ENCODE peak calls at places on chromosome 2, in four cellular contexts. One of them, this sample, is unnamed.

GRCh38 chr2:200496696-200497095 is 13.2 kb downstream of the KCTD18 start:
- DNase-seq in hepatocyte: no peak
- DNase-seq in transverse colon: no peak
- DNase-seq in small intestine: no peak
- DNase-seq in this sample: no peak

GRCh38 chr2:154686162-154686561 is 12.3 kb upstream of the KCNJ3 start:
- DNase-seq in transverse colon: no peak
- DNase-seq in hepatocyte: no peak
- DNase-seq in small intestine: no peak
- DNase-seq in this sample: no peak

GRCh38 chr2:216660496-216660895 is 27.3 kb downstream of the IGFBP2 start:
- DNase-seq in transverse colon: no peak
- DNase-seq in small intestine: no peak
- DNase-seq in hepatocyte: no peak
- DNase-seq in this sample: no peak

GRCh38 chr2:174330945-174331619 is 3.7 kb upstream of the SP9 start:
- DNase-seq in small intestine: no peak
- DNase-seq in transverse colon: no peak
- DNase-seq in hepatocyte: no peak
- DNase-seq in this sample: no peak

GRCh38 chr2:223560704-223561435 is 41.3 kb downstream of the SCG2 start:
- DNase-seq in hepatocyte: no peak
- DNase-seq in small intestine: no peak
- DNase-seq in transverse colon: no peak
- DNase-seq in this sample: no peak

GRCh38 chr2:216740557-216741222 is 45.3 kb upstream of the IGFBP5 start:
- DNase-seq in transverse colon: no peak
- DNase-seq in small intestine: peak
- DNase-seq in hepatocyte: peak
- DNase-seq in this sample: no peak

GRCh38 chr2:12303181-12304030 is 413.3 kb upstream of the TRIB2 start:
- DNase-seq in small intestine: no peak
- DNase-seq in transverse colon: no peak
- DNase-seq in hepatocyte: no peak
- DNase-seq in this sample: no peak

GRCh38 chr2:162403884-162404283 is 60.0 kb downstream of the GCA start:
- DNase-seq in transverse colon: no peak
- DNase-seq in hepatocyte: no peak
- DNase-seq in small intestine: no peak
- DNase-seq in this sample: peak

GRCh38 chr2:217712431-217712830 is 290.4 kb downstream of the TNS1 start:
- DNase-seq in transverse colon: no peak
- DNase-seq in small intestine: no peak
- DNase-seq in hepatocyte: no peak
- DNase-seq in this sample: no peak

GRCh38 chr2:217220228-217221013 is 360.6 kb upstream of the TNP1 start:
- DNase-seq in small intestine: no peak
- DNase-seq in transverse colon: no peak
- DNase-seq in hepatocyte: peak
- DNase-seq in this sample: peak

DNA sequence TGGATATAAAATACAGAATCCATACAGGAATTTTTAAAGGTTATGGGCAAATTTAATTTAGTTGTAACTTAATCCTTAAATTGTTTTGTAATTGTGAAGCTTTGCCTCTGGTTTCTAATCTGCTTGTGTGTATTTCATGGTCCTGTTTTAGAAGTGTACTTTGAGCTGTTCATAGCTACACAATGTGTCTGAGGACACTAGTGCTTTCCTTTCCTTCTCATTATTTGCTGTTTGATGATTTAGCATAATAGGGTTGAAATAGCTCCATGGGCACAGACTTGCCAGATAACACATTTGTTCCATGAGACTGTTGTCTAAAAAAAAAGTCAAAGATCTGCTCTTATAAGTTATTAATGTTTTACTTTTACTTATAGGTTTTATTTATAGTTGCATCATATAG is 134.2 kb downstream of the MYO1B start:
- DNase-seq in small intestine: peak
- DNase-seq in hepatocyte: no peak
- DNase-seq in transverse colon: no peak
- DNase-seq in this sample: no peak
- H3K4me3 ChIP-seq in small intestine: no peak
- H3K4me3 ChIP-seq in hepatocyte: no peak
- H3K4me3 ChIP-seq in transverse colon: no peak
- H3K4me3 ChIP-seq in this sample: no peak

GRCh38 chr2:238846503-238847431 is 1.1 kb upstream of the TWIST2 start:
- DNase-seq in transverse colon: no peak
- DNase-seq in hepatocyte: peak
- DNase-seq in small intestine: no peak
- DNase-seq in this sample: no peak
- H3K4me3 ChIP-seq in transverse colon: peak
- H3K4me3 ChIP-seq in hepatocyte: peak
- H3K4me3 ChIP-seq in small intestine: peak
- H3K4me3 ChIP-seq in this sample: no peak

GRCh38 chr2:126653102-126653501 is 2.9 kb upstream of the GYPC start:
- DNase-seq in hepatocyte: no peak
- DNase-seq in small intestine: no peak
- DNase-seq in transverse colon: no peak
- DNase-seq in this sample: no peak

GRCh38 chr2:126655500-126656310 is at the start of gene GYPC:
- DNase-seq in small intestine: peak
- DNase-seq in transverse colon: peak
- DNase-seq in hepatocyte: peak
- DNase-seq in this sample: no peak

GRCh38 chr2:126656311-126657145 is 570 bp downstream of the GYPC start:
- DNase-seq in hepatocyte: peak
- DNase-seq in transverse colon: peak
- DNase-seq in small intestine: peak
- DNase-seq in this sample: no peak

GRCh38 chr2:126657146-126657635 is 1.2 kb downstream of the GYPC start:
- DNase-seq in small intestine: peak
- DNase-seq in transverse colon: peak
- DNase-seq in hepatocyte: peak
- DNase-seq in this sample: no peak

GRCh38 chr2:126655066-126655465 is 892 bp upstream of the GYPC start:
- DNase-seq in transverse colon: no peak
- DNase-seq in hepatocyte: no peak
- DNase-seq in small intestine: no peak
- DNase-seq in this sample: no peak
- H3K4me3 ChIP-seq in transverse colon: peak
- H3K4me3 ChIP-seq in hepatocyte: no peak
- H3K4me3 ChIP-seq in small intestine: no peak
- H3K4me3 ChIP-seq in this sample: no peak

DNA sequence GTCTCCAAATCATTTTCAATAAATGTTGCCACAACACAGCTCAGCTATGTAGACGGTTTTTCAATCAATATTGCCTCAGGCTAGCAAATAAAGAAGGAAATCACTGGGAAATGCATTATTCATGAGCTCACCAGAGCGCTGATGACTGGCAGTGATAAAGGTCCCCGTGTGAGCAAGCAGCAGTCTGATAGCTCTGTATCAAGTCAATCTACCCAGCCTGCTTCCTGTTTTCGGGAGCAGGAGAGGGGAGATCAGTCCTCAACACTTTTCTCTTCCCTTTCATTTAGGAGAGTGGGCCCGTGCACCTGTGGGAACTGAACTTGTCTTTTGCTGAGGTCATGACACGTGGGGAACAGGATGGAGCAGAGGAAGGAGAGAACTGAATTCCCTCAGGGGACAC is 253.9 kb upstream of the SIX2 start:
- DNase-seq in hepatocyte: no peak
- DNase-seq in transverse colon: no peak
- DNase-seq in small intestine: no peak
- DNase-seq in this sample: no peak
- H3K4me3 ChIP-seq in hepatocyte: no peak
- H3K4me3 ChIP-seq in transverse colon: no peak
- H3K4me3 ChIP-seq in small intestine: no peak
- H3K4me3 ChIP-seq in this sample: no peak

GRCh38 chr2:176132397-176133086 is 3.0 kb downstream of the HOXD8 start:
- DNase-seq in transverse colon: no peak
- DNase-seq in small intestine: no peak
- DNase-seq in hepatocyte: no peak
- DNase-seq in this sample: no peak

GRCh38 chr2:176129825-176130152 is 284 bp downstream of the HOXD8 start:
- DNase-seq in transverse colon: peak
- DNase-seq in hepatocyte: no peak
- DNase-seq in small intestine: no peak
- DNase-seq in this sample: no peak

GRCh38 chr2:176130153-176130916 is 830 bp downstream of the HOXD8 start:
- DNase-seq in hepatocyte: peak
- DNase-seq in small intestine: no peak
- DNase-seq in transverse colon: peak
- DNase-seq in this sample: no peak

GRCh38 chr2:176131617-176132396 is 2.3 kb downstream of the HOXD8 start:
- DNase-seq in transverse colon: no peak
- DNase-seq in small intestine: no peak
- DNase-seq in hepatocyte: no peak
- DNase-seq in this sample: no peak

DNA sequence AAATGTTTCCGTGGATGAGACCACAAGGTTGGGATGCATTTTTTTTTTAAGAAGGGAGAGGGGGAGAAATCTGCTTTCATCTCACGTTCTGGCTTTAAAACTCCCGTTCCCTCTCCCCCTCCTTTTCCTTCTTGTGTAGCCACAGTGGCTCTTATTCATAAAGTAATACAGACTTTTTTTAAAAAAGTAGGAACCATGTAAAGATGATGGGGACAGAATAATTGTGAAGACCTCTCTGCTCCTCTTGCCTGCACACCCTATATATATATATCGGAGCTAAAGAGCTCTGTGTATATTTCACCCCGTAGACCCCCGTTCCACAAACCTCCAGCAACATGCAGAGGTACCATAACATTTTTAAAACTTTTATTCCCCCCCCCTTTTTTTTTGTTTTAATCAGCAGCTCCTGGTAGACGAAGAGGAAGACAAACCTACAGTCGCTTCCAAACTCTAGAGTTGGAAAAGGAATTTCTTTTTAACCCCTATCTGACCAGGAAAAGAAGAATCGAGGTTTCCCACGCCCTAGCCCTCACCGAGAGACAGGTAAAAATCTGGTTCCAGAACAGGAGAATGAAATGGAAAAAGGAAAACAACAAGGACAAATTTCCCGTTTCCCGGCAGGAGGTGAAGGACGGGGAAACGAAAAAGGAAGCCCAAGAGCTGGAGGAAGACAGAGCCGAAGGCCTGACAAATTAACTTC is 1.6 kb downstream of the HOXD8 start:
- DNase-seq in small intestine: no peak
- DNase-seq in transverse colon: no peak
- DNase-seq in hepatocyte: no peak
- DNase-seq in this sample: no peak
- H3K4me3 ChIP-seq in small intestine: no peak
- H3K4me3 ChIP-seq in transverse colon: peak
- H3K4me3 ChIP-seq in hepatocyte: no peak
- H3K4me3 ChIP-seq in this sample: no peak

GRCh38 chr2:104852161-104852689 is 1.7 kb upstream of the POU3F3 start:
- DNase-seq in transverse colon: no peak
- DNase-seq in hepatocyte: no peak
- DNase-seq in small intestine: no peak
- DNase-seq in this sample: no peak
- H3K4me3 ChIP-seq in transverse colon: peak
- H3K4me3 ChIP-seq in hepatocyte: no peak
- H3K4me3 ChIP-seq in small intestine: peak
- H3K4me3 ChIP-seq in this sample: peak

GRCh38 chr2:45595724-45596435 is 15.2 kb downstream of the SRBD1 start:
- DNase-seq in transverse colon: peak
- DNase-seq in small intestine: no peak
- DNase-seq in hepatocyte: no peak
- DNase-seq in this sample: no peak
- H3K4me3 ChIP-seq in transverse colon: no peak
- H3K4me3 ChIP-seq in small intestine: no peak
- H3K4me3 ChIP-seq in hepatocyte: no peak
- H3K4me3 ChIP-seq in this sample: no peak

GRCh38 chr2:20013061-20013721 is 723 bp upstream of the MATN3 start:
- DNase-seq in small intestine: no peak
- DNase-seq in transverse colon: no peak
- DNase-seq in hepatocyte: peak
- DNase-seq in this sample: no peak
- H3K4me3 ChIP-seq in small intestine: no peak
- H3K4me3 ChIP-seq in transverse colon: peak
- H3K4me3 ChIP-seq in hepatocyte: peak
- H3K4me3 ChIP-seq in this sample: no peak

This sample was measured in LNCaP clone FGC.